ENCODE peak calls at places on chromosomes 1 and 21, in seven cellular contexts. T is T-helper 9 cell, U is iris pigment epithelial cell, S is NCI-H1105, J is Karpas-422, Y is ACHN, N is caudate nucleus. D is an unnamed sample.

GRCh38 chr1:46577671-46578070 is 26.2 kb upstream of the KNCN start:
- DNase-seq in J (no peak), S (no peak), T (no peak), N (no peak), U (no peak), Y (no peak), D (no peak)

GRCh38 chr21:38925923-38926322 is 120.2 kb downstream of the ETS2 start:
- DNase-seq in S (no peak), U (peak; percentile 90), J (no peak), T (no peak), N (no peak), Y (peak; percentile 49), D (peak; percentile 71)

GRCh38 chr1:39508857-39509305 is 17.4 kb downstream of the BMP8A start:
- DNase-seq in Y (no peak), U (peak; percentile 74), J (no peak), N (no peak), T (no peak), S (no peak), D (no peak)

GRCh38 chr21:44911384-44912157 is 9.1 kb downstream of the ITGB2 start:
- DNase-seq in N (no peak), U (no peak), S (peak; percentile 88), T (peak; percentile 48), Y (peak; percentile 83), J (peak; percentile 83), D (peak; percentile 81)

GRCh38 chr21:15494481-15494880 is 235.3 kb upstream of the USP25 start:
- DNase-seq in T (no peak), J (no peak), N (no peak), U (no peak), Y (no peak), S (no peak), D (no peak)

GRCh38 chr1:165207774-165208359 is 148.6 kb downstream of the LMX1A start:
- DNase-seq in J (no peak), U (no peak), S (no peak), T (no peak), N (no peak), Y (no peak), D (no peak)

GRCh38 chr1:41599912-41600311 is 115.4 kb upstream of the EDN2 start:
- DNase-seq in Y (peak; percentile 23), J (no peak), N (no peak), U (peak; percentile 42), T (no peak), S (no peak), D (no peak)

GRCh38 chr1:240036526-240036925 is 55.2 kb upstream of the FMN2 start:
- DNase-seq in S (no peak), J (no peak), N (no peak), Y (no peak), U (no peak), T (no peak), D (no peak)

GRCh38 chr21:43866659-43867331 is 1.8 kb downstream of the AGPAT3 start:
- DNase-seq in Y (no peak), J (no peak), U (peak; percentile 27), S (no peak), T (peak; percentile 53), N (no peak), D (no peak)

GRCh38 chr1:61450454-61451213 is 274.3 kb downstream of the TM2D1 start:
- DNase-seq in J (no peak), U (no peak), N (no peak), S (no peak), Y (no peak), T (no peak), D (peak; percentile 55)

GRCh38 chr21:31339736-31340135 is 4.3 kb downstream of the TIAM1 start:
- DNase-seq in U (no peak), Y (no peak), S (no peak), T (no peak), N (no peak), J (no peak), D (no peak)

GRCh38 chr1:68213843-68214242 is 18.5 kb downstream of the WLS start:
- DNase-seq in Y (no peak), N (no peak), U (peak; percentile 80), S (no peak), J (no peak), T (no peak), D (peak; percentile 65)

GRCh38 chr1:181846681-181847080 is 214.8 kb downstream of the ZNF648 start:
- DNase-seq in N (no peak), U (no peak), J (no peak), Y (no peak), T (no peak), S (no peak), D (no peak)

GRCh38 chr1:243354511-243355153 is 98.8 kb downstream of the SDCCAG8 start:
- DNase-seq in Y (peak; percentile 63), T (no peak), S (no peak), N (no peak), J (no peak), U (peak; percentile 58), D (no peak)

GRCh38 chr1:174766727-174767126 is 233.0 kb upstream of the CACYBP start:
- DNase-seq in U (no peak), Y (no peak), T (no peak), N (no peak), S (no peak), J (no peak), D (no peak)

GRCh38 chr1:21914880-21915640 is 22.1 kb downstream of the HSPG2 start:
- DNase-seq in U (no peak), N (no peak), J (no peak), T (no peak), S (peak; percentile 62), Y (no peak), D (peak; percentile 72)

D was measured in heart right ventricle.